ENCODE peak calls at places on chromosome 4, in seven cellular contexts. C is neural progenitor cell, D is fibroblast of lung, W is HCT116, F is IMR-90, O is astrocyte, K is OCI-LY7. L is an unnamed sample.

GRCh38 chr4:92872604-92873003 is 568.8 kb downstream of the GRID2 start:
- DNase-seq in F (no peak), C (no peak), O (no peak), K (no peak), D (no peak), W (no peak), L (no peak)

GRCh38 chr4:169254546-169254983 is 16.2 kb downstream of the SH3RF1 start:
- DNase-seq in D (peak), K (no peak), F (peak), C (no peak), O (peak), W (peak), L (no peak)

GRCh38 chr4:16090306-16090705 is 6.5 kb upstream of the PROM1 start:
- DNase-seq in C (no peak), D (no peak), F (no peak), K (no peak), O (no peak), W (no peak), L (no peak)

GRCh38 chr4:119755599-119755998 is 127.0 kb upstream of the PDE5A start:
- DNase-seq in K (no peak), O (peak), F (peak), C (no peak), W (no peak), D (peak), L (no peak)

GRCh38 chr4:118353452-118353851 is 649 bp upstream of the PRSS12 start:
- DNase-seq in C (peak), D (no peak), O (no peak), F (no peak), W (no peak), K (no peak), L (peak)

GRCh38 chr4:149264093-149264733 is 551.4 kb downstream of the IQCM start:
- DNase-seq in K (peak), O (peak), F (peak), W (peak), D (peak), C (peak), L (peak)

GRCh38 chr4:4456351-4456750 is 69.4 kb downstream of the NSG1 start:
- DNase-seq in D (peak), O (no peak), K (no peak), C (no peak), W (no peak), F (no peak), L (no peak)

GRCh38 chr4:168877779-168878491 is 132.1 kb downstream of the CBR4 start:
- DNase-seq in C (peak), O (no peak), K (no peak), F (no peak), W (no peak), D (no peak), L (peak)

GRCh38 chr4:139606600-139607301 is 50.7 kb upstream of the SETD7 start:
- DNase-seq in O (peak), F (peak), W (no peak), D (peak), K (no peak), C (no peak), L (no peak)

GRCh38 chr4:38150021-38150671 is 189.9 kb downstream of the PTTG2 start:
- DNase-seq in K (no peak), F (peak), C (no peak), W (no peak), D (peak), O (peak), L (no peak)

GRCh38 chr4:2368779-2369437 is 49.5 kb downstream of the ZFYVE28 start:
- DNase-seq in F (no peak), D (no peak), O (no peak), K (no peak), W (no peak), C (no peak), L (no peak)

GRCh38 chr4:165864228-165864627 is 8.8 kb upstream of the TLL1 start:
- DNase-seq in W (no peak), C (peak), D (no peak), F (no peak), K (peak), O (no peak), L (no peak)

GRCh38 chr4:140085062-140085622 is 68.8 kb downstream of the MAML3 start:
- DNase-seq in O (no peak), C (no peak), W (no peak), D (no peak), K (no peak), F (peak), L (no peak)

GRCh38 chr4:74061430-74061829 is 22.9 kb upstream of the CXCL3 start:
- DNase-seq in K (no peak), W (no peak), F (no peak), D (no peak), O (no peak), C (no peak), L (no peak)

GRCh38 chr4:76091052-76091451 is 16.5 kb downstream of the ART3 start:
- DNase-seq in D (no peak), O (no peak), W (no peak), F (no peak), K (no peak), C (no peak), L (no peak)

GRCh38 chr4:155604718-155605601 is 61.7 kb upstream of the GUCY1A1 start:
- DNase-seq in K (no peak), O (peak), D (peak), W (no peak), F (peak), C (no peak), L (no peak)

GRCh38 chr4:156672492-156672891 is 299.1 kb downstream of the PDGFC start:
- DNase-seq in W (no peak), D (peak), C (no peak), K (no peak), O (peak), F (no peak), L (no peak)

GRCh38 chr4:151329217-151330007 is 4.0 kb upstream of the SH3D19 start:
- DNase-seq in O (no peak), K (no peak), D (no peak), W (no peak), C (no peak), F (peak), L (no peak)

GRCh38 chr4:40763228-40763716 is 13.5 kb downstream of the NSUN7 start:
- DNase-seq in O (peak), C (no peak), W (peak), F (peak), D (peak), K (no peak), L (no peak)

GRCh38 chr4:150235795-150236385 is 157.6 kb downstream of the DCLK2 start:
- DNase-seq in O (peak), W (no peak), K (no peak), C (no peak), F (peak), D (peak), L (no peak)

GRCh38 chr4:110059556-110060191 is 138.7 kb downstream of the ELOVL6 start:
- DNase-seq in O (no peak), W (no peak), F (peak), K (peak), C (no peak), D (no peak), L (no peak)

GRCh38 chr4:40837094-40837870 is 87.5 kb downstream of the NSUN7 start:
- DNase-seq in F (no peak), O (no peak), W (no peak), C (no peak), D (no peak), K (no peak), L (no peak)

GRCh38 chr4:181908168-181908567 is 335.0 kb upstream of the TENM3 start:
- DNase-seq in F (peak), C (no peak), W (no peak), O (peak), D (peak), K (no peak), L (no peak)

GRCh38 chr4:62948108-62948507 is 1461.1 kb downstream of the TECRL start:
- DNase-seq in F (no peak), K (no peak), C (no peak), D (peak), O (no peak), W (no peak), L (no peak)

GRCh38 chr4:17081157-17081556 is 182.7 kb upstream of the LDB2 start:
- DNase-seq in F (no peak), C (no peak), W (no peak), O (no peak), K (no peak), D (no peak), L (no peak)

GRCh38 chr4:162499478-162499877 is 335.7 kb upstream of the FSTL5 start:
- DNase-seq in O (no peak), D (no peak), C (no peak), K (peak), W (no peak), F (no peak), L (peak)

DNA sequence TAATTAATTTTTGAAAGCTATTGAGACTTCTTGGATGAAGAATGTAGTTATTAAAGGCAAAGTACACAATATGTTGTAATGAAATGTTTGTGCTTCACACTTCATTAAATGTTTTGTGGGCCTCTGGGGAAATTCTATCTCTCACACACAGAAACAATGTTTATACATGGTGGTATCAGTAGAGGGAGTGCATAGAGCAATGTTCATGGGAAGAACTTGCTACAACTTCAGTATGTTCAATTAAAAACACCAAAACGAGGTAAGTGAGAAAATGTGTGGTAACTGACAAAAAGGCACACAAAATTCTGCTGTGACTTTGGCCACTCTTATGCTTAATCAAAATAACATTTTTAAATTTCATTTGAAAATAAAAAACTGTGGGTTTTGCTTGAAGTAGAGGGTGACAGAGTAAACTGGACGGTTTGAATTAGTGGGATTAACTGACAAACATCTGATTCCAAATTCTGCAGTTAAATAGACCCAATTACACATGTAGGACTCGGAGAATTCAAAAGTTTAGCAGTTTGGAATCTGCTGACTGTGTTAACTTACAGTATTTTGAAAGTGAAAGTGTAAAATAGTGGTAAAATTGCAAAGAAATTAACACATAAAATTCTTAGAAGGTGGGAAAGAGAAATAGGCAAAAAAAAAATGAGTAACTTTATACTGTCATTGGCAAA is 111.4 kb upstream of the TTC29 start:
- DNase-seq in C (no peak), F (peak), D (peak), O (peak), W (no peak), K (peak), L (no peak)
- TF ChIP-seq CTCF in C (no peak), F (peak), D (peak), O (no peak), W (no peak), K (no peak), L (no peak)

DNA sequence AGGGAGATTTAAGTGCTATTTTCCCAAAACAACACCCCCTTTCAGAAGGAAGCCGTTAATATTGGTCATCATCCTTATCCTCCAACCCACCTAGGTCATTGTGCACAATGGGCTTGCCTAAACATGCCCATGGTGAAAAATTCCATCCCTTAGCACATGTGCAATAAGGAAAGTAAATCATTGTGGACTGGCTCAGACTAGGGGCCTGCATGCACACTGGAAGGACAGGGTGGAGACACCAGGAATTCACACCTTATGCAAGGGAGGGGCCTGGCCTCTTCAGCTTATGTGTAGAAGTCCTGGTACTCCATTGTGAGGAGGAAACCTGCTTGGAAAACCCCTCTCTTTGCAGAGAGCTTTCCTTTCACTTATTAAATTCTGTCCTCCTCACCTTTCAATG is 311.4 kb upstream of the NDST4 start:
- DNase-seq in D (no peak), F (no peak), K (no peak), O (no peak), W (no peak), C (no peak), L (no peak)
- H2AFZ ChIP-seq in D (no peak), F (no peak), K (no peak), O (no peak), W (no peak), C (peak), L (peak)

DNA sequence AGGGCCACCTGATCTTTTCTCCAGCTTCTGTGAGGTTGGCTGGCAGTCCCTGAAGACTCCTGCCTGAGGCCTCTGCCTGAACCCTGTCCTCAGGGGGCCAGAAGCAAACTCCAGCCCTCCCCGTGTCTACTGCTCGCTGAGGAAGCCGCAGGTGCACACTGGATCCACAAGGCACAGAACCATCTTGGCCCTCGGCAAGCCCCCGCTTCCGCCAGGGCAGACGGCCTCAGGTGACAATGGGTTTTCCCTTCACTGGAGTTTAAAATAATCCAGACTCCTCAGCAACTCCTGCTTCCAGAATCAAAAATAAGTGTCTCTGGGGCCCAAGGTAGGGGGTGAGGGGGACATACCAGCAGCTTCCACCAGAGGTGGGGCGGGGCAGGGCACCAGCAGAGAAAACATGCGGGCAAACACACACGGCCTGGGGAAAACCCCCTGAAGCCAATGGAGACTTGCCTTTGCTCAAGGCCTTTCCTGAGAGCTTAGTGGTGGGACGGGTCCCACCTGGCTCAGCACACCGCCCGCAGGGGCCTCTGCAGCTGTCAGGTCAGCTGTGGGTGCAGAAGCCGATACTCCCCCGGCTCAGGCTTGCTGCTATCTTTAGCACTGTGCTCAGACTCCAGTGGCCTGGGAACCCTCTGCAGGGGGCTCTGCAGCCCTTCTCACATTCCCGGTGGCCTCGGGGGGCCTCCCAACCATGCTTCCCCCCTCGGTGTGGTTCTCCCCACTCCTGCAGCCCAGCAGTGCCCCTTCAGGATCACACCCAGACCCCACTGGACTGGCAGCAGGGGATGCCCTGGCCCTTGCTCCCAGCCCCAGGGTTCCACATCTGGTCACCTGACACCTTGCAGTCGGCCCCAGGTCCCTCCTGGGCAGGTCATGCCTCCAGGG is 1.9 kb downstream of the MYL5 start:
- DNase-seq in K (peak), D (no peak), F (no peak), W (no peak), O (no peak), C (no peak), L (no peak)
- H3K4me2 ChIP-seq in K (peak), D (no peak), F (no peak), W (peak), O (no peak), C (no peak), L (no peak)

GRCh38 chr4:141657550-141657949 is 21.2 kb downstream of the IL15 start:
- DNase-seq in C (no peak), K (no peak), O (no peak), W (no peak), F (no peak), D (no peak), L (no peak)
- TF ChIP-seq CTCF in C (no peak), K (no peak), O (no peak), W (peak), F (no peak), D (no peak), L (no peak)

GRCh38 chr4:81607947-81608346 is 136.2 kb upstream of the RASGEF1B start:
- DNase-seq in W (no peak), C (no peak), F (no peak), K (no peak), O (no peak), D (no peak), L (no peak)

GRCh38 chr4:81605278-81605677 is 133.6 kb upstream of the RASGEF1B start:
- DNase-seq in F (no peak), K (peak), C (peak), O (no peak), W (no peak), D (no peak), L (peak)

GRCh38 chr4:81604683-81605082 is 133.0 kb upstream of the RASGEF1B start:
- DNase-seq in D (no peak), W (no peak), K (no peak), O (no peak), C (no peak), F (no peak), L (no peak)

GRCh38 chr4:81606796-81607550 is 135.3 kb upstream of the RASGEF1B start:
- DNase-seq in F (no peak), C (no peak), O (no peak), W (no peak), D (no peak), K (peak), L (no peak)

DNA sequence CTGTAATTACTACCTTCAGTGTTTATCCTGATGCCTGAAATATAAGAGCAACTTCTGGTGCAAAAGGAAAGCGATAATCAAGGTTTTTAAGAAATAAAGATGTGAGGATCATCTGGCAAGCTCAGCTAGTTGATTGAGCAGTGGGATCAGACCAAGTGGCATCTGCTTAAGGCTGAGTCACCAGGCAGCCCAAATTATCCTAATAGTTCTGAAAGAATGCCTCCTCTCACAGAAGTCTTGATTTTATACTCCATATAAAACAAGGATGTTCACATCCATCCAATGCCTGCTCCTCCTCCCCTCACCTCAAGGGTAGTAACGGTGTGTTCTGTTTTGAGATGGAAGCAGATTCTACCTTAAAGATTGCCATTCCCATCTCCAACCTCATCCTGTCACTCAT is 134.5 kb upstream of the RASGEF1B start:
- DNase-seq in F (no peak), W (no peak), C (no peak), O (no peak), K (no peak), D (no peak), L (no peak)
- H2AFZ ChIP-seq in F (no peak), W (no peak), C (no peak), O (no peak), K (peak), D (no peak), L (no peak)

DNA sequence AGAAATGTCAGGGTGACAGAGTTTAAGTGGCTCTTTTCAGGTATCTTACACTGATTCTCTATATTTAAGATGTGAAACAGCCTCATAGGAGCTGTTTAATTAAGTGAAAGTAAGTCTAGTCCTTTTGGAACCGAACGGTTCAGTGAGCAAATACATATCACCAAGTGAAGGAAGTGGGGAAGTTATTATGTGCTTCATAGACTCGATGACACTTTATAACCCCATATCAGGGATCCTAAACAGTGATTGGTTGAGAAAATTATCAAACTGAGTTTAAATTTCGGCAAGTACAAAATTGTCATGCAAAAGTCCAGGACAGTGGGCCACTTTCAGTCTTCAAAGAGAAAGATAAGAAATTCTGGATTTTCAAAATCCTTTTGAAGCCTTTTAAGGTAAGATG is at the start of gene DSPP:
- DNase-seq in C (no peak), F (no peak), D (no peak), W (no peak), K (no peak), O (no peak), L (no peak)
- H3K4me2 ChIP-seq in C (no peak), F (no peak), D (no peak), W (no peak), K (no peak), O (no peak), L (no peak)

DNA sequence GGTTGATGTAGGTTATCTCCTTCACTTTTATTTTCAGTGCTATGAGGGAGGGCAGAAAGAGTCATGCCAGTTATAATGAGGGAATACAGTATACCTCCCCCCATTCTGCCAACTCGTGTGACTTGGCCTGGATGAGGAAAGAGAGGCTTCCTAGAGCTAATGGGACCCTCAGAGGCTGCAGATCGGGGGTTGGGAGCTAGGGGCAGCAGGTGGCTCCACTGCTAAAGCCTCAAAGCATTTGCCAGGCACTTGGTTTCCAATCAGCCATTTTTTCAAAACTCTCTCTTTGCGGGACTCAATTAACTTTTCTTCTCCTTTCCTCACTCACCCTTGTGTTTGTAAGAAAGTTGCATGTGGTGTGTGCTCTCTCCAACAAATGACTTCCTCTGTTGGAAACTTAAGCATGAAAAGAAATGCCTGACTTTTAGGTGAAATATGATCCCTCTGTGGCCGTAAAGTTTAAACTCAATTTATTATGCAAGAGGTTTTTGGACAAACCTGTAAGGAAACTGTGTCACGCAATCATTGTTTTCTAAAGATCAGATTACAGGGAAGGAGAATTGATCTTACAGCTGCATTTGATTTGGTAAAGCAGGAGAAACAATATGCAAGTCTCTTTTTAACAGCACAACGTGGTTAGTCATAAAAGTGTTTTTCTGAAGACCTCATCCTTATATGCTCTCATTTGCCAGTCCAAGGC is 7.0 kb downstream of the SFRP2 start:
- DNase-seq in D (peak), F (peak), W (no peak), C (peak), O (peak), K (no peak), L (peak)
- TF ChIP-seq CTCF in D (no peak), F (no peak), W (no peak), C (peak), O (no peak), K (no peak), L (peak)

GRCh38 chr4:31307026-31307425 is 586.9 kb downstream of the PCDH7 start:
- DNase-seq in W (no peak), D (peak), K (no peak), C (no peak), F (no peak), O (peak), L (no peak)
- H2AFZ ChIP-seq in W (peak), D (no peak), K (no peak), C (no peak), F (no peak), O (no peak), L (peak)

L was measured in GM23338.